ENCODE peak calls at places on chromosomes 5 and 9, in nine cellular contexts. One of them, this sample, is unnamed.

GRCh38 chr5:37665272-37665671 is 174.6 kb downstream of the GDNF start:
- DNase-seq in nephron progenitor cell: no peak
- DNase-seq in PC-3: no peak
- DNase-seq in GM13977: no peak
- DNase-seq in astrocyte: peak; percentile 49
- DNase-seq in Calu3: no peak
- DNase-seq in heart right ventricle: no peak
- DNase-seq in progenitor cell of endocrine pancreas: no peak
- DNase-seq in CD4-positive, alpha-beta T cell: no peak
- DNase-seq in this sample: no peak

GRCh38 chr5:34571380-34572041 is 84.6 kb upstream of the RAI14 start:
- DNase-seq in astrocyte: peak; percentile 82
- DNase-seq in progenitor cell of endocrine pancreas: no peak
- DNase-seq in GM13977: no peak
- DNase-seq in Calu3: no peak
- DNase-seq in PC-3: no peak
- DNase-seq in nephron progenitor cell: no peak
- DNase-seq in CD4-positive, alpha-beta T cell: no peak
- DNase-seq in heart right ventricle: no peak
- DNase-seq in this sample: no peak

GRCh38 chr5:62729662-62730061 is 151.0 kb downstream of the LRRC70 start:
- DNase-seq in heart right ventricle: no peak
- DNase-seq in PC-3: no peak
- DNase-seq in GM13977: no peak
- DNase-seq in astrocyte: no peak
- DNase-seq in nephron progenitor cell: no peak
- DNase-seq in CD4-positive, alpha-beta T cell: no peak
- DNase-seq in Calu3: no peak
- DNase-seq in progenitor cell of endocrine pancreas: no peak
- DNase-seq in this sample: no peak

GRCh38 chr9:92964981-92965758 is 17.8 kb downstream of the FGD3 start:
- DNase-seq in CD4-positive, alpha-beta T cell: peak; percentile 48
- DNase-seq in astrocyte: no peak
- DNase-seq in heart right ventricle: peak; percentile 41
- DNase-seq in Calu3: no peak
- DNase-seq in progenitor cell of endocrine pancreas: no peak
- DNase-seq in nephron progenitor cell: no peak
- DNase-seq in GM13977: no peak
- DNase-seq in PC-3: no peak
- DNase-seq in this sample: no peak

GRCh38 chr5:53503819-53504218 is 23.4 kb downstream of the FST start:
- DNase-seq in astrocyte: no peak
- DNase-seq in PC-3: no peak
- DNase-seq in GM13977: no peak
- DNase-seq in Calu3: no peak
- DNase-seq in heart right ventricle: no peak
- DNase-seq in progenitor cell of endocrine pancreas: no peak
- DNase-seq in CD4-positive, alpha-beta T cell: no peak
- DNase-seq in nephron progenitor cell: no peak
- DNase-seq in this sample: no peak

GRCh38 chr9:130120832-130121231 is 51.4 kb upstream of the NCS1 start:
- DNase-seq in GM13977: no peak
- DNase-seq in PC-3: no peak
- DNase-seq in Calu3: no peak
- DNase-seq in progenitor cell of endocrine pancreas: no peak
- DNase-seq in CD4-positive, alpha-beta T cell: no peak
- DNase-seq in astrocyte: no peak
- DNase-seq in nephron progenitor cell: no peak
- DNase-seq in heart right ventricle: no peak
- DNase-seq in this sample: no peak

GRCh38 chr9:127773245-127773644 is 5.2 kb downstream of the SH2D3C start:
- DNase-seq in astrocyte: no peak
- DNase-seq in CD4-positive, alpha-beta T cell: no peak
- DNase-seq in nephron progenitor cell: no peak
- DNase-seq in GM13977: no peak
- DNase-seq in Calu3: no peak
- DNase-seq in heart right ventricle: no peak
- DNase-seq in PC-3: no peak
- DNase-seq in progenitor cell of endocrine pancreas: no peak
- DNase-seq in this sample: no peak

GRCh38 chr5:124527220-124527991 is 219.0 kb downstream of the ZNF608 start:
- DNase-seq in nephron progenitor cell: no peak
- DNase-seq in heart right ventricle: no peak
- DNase-seq in progenitor cell of endocrine pancreas: no peak
- DNase-seq in PC-3: peak; percentile 64
- DNase-seq in astrocyte: peak; percentile 72
- DNase-seq in CD4-positive, alpha-beta T cell: no peak
- DNase-seq in GM13977: no peak
- DNase-seq in Calu3: peak; percentile 24
- DNase-seq in this sample: no peak

GRCh38 chr5:56640763-56641406 is 174.5 kb upstream of the MAP3K1 start:
- DNase-seq in progenitor cell of endocrine pancreas: no peak
- DNase-seq in CD4-positive, alpha-beta T cell: no peak
- DNase-seq in astrocyte: no peak
- DNase-seq in GM13977: no peak
- DNase-seq in nephron progenitor cell: no peak
- DNase-seq in heart right ventricle: peak; percentile 36
- DNase-seq in PC-3: no peak
- DNase-seq in Calu3: peak; percentile 71
- DNase-seq in this sample: no peak

GRCh38 chr5:125823572-125823971 is 599.6 kb upstream of the GRAMD2B start:
- DNase-seq in nephron progenitor cell: no peak
- DNase-seq in heart right ventricle: no peak
- DNase-seq in Calu3: no peak
- DNase-seq in progenitor cell of endocrine pancreas: no peak
- DNase-seq in CD4-positive, alpha-beta T cell: no peak
- DNase-seq in GM13977: no peak
- DNase-seq in astrocyte: peak; percentile 58
- DNase-seq in PC-3: peak; percentile 67
- DNase-seq in this sample: no peak

GRCh38 chr9:27590636-27591035 is 17.4 kb upstream of the C9orf72 start:
- DNase-seq in heart right ventricle: no peak
- DNase-seq in GM13977: no peak
- DNase-seq in nephron progenitor cell: no peak
- DNase-seq in PC-3: peak; percentile 42
- DNase-seq in Calu3: no peak
- DNase-seq in CD4-positive, alpha-beta T cell: no peak
- DNase-seq in astrocyte: no peak
- DNase-seq in progenitor cell of endocrine pancreas: no peak
- DNase-seq in this sample: no peak

GRCh38 chr9:112921549-112921948 is 30.9 kb upstream of the SLC46A2 start:
- DNase-seq in GM13977: peak; percentile 20
- DNase-seq in PC-3: peak; percentile 53
- DNase-seq in CD4-positive, alpha-beta T cell: no peak
- DNase-seq in astrocyte: peak; percentile 42
- DNase-seq in Calu3: peak; percentile 7
- DNase-seq in nephron progenitor cell: peak; percentile 8
- DNase-seq in progenitor cell of endocrine pancreas: no peak
- DNase-seq in heart right ventricle: no peak
- DNase-seq in this sample: no peak

GRCh38 chr5:115461093-115461492 is 83.5 kb downstream of the FEM1C start:
- DNase-seq in progenitor cell of endocrine pancreas: no peak
- DNase-seq in PC-3: no peak
- DNase-seq in astrocyte: peak; percentile 61
- DNase-seq in CD4-positive, alpha-beta T cell: no peak
- DNase-seq in nephron progenitor cell: no peak
- DNase-seq in heart right ventricle: no peak
- DNase-seq in Calu3: no peak
- DNase-seq in GM13977: no peak
- DNase-seq in this sample: no peak

GRCh38 chr5:136197462-136198142 is 4.6 kb upstream of the SMIM32 start:
- DNase-seq in CD4-positive, alpha-beta T cell: no peak
- DNase-seq in GM13977: no peak
- DNase-seq in PC-3: no peak
- DNase-seq in nephron progenitor cell: no peak
- DNase-seq in Calu3: peak; percentile 56
- DNase-seq in astrocyte: no peak
- DNase-seq in heart right ventricle: no peak
- DNase-seq in progenitor cell of endocrine pancreas: no peak
- DNase-seq in this sample: no peak

GRCh38 chr9:114271556-114272510 is 51.1 kb upstream of the ORM1 start:
- DNase-seq in nephron progenitor cell: peak; percentile 35
- DNase-seq in astrocyte: peak; percentile 46
- DNase-seq in GM13977: no peak
- DNase-seq in progenitor cell of endocrine pancreas: no peak
- DNase-seq in CD4-positive, alpha-beta T cell: no peak
- DNase-seq in PC-3: peak; percentile 15
- DNase-seq in heart right ventricle: peak; percentile 41
- DNase-seq in Calu3: peak; percentile 57
- DNase-seq in this sample: no peak

GRCh38 chr9:114272739-114273431 is 50.0 kb upstream of the ORM1 start:
- DNase-seq in PC-3: no peak
- DNase-seq in astrocyte: no peak
- DNase-seq in heart right ventricle: no peak
- DNase-seq in GM13977: no peak
- DNase-seq in Calu3: no peak
- DNase-seq in nephron progenitor cell: no peak
- DNase-seq in CD4-positive, alpha-beta T cell: no peak
- DNase-seq in progenitor cell of endocrine pancreas: no peak
- DNase-seq in this sample: no peak

GRCh38 chr9:114275246-114275994 is 47.5 kb upstream of the ORM1 start:
- DNase-seq in Calu3: no peak
- DNase-seq in progenitor cell of endocrine pancreas: no peak
- DNase-seq in nephron progenitor cell: no peak
- DNase-seq in heart right ventricle: no peak
- DNase-seq in astrocyte: no peak
- DNase-seq in GM13977: no peak
- DNase-seq in PC-3: peak; percentile 31
- DNase-seq in CD4-positive, alpha-beta T cell: no peak
- DNase-seq in this sample: peak; percentile 82

GRCh38 chr9:114274217-114274616 is 48.7 kb upstream of the ORM1 start:
- DNase-seq in nephron progenitor cell: no peak
- DNase-seq in PC-3: no peak
- DNase-seq in progenitor cell of endocrine pancreas: no peak
- DNase-seq in GM13977: no peak
- DNase-seq in CD4-positive, alpha-beta T cell: no peak
- DNase-seq in Calu3: no peak
- DNase-seq in astrocyte: no peak
- DNase-seq in heart right ventricle: no peak
- DNase-seq in this sample: peak; percentile 44

DNA sequence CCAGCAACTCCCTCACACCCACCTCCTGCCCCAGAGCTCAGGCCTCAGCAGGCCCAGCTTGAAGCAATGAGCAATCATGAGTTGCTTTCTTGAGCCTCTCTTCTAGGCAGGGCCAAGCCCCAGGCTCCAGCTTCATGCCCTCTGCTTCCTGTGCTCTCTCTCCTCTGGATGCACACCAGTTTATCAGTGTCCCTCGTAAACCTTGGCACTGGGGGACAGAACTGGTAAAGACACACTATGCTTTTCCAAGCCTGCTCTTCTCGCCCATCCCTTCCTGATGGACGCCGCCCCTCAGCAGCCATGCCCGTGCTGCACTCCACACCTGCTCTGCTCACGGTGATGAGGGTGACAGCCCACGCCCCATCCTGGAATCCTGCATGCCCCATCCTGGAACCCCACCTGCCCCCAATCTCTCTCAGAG is 49.4 kb upstream of the ORM1 start:
- DNase-seq in PC-3: no peak
- DNase-seq in CD4-positive, alpha-beta T cell: no peak
- DNase-seq in heart right ventricle: no peak
- DNase-seq in astrocyte: no peak
- DNase-seq in GM13977: no peak
- DNase-seq in Calu3: no peak
- DNase-seq in nephron progenitor cell: no peak
- DNase-seq in progenitor cell of endocrine pancreas: no peak
- DNase-seq in this sample: no peak
- TF ChIP-seq CTCF in PC-3: no peak
- TF ChIP-seq CTCF in CD4-positive, alpha-beta T cell: no peak
- TF ChIP-seq CTCF in heart right ventricle: no peak
- TF ChIP-seq CTCF in astrocyte: no peak
- TF ChIP-seq CTCF in GM13977: no peak
- TF ChIP-seq CTCF in Calu3: no peak
- TF ChIP-seq CTCF in nephron progenitor cell: no peak
- TF ChIP-seq CTCF in progenitor cell of endocrine pancreas: no peak
- TF ChIP-seq CTCF in this sample: no peak

DNA sequence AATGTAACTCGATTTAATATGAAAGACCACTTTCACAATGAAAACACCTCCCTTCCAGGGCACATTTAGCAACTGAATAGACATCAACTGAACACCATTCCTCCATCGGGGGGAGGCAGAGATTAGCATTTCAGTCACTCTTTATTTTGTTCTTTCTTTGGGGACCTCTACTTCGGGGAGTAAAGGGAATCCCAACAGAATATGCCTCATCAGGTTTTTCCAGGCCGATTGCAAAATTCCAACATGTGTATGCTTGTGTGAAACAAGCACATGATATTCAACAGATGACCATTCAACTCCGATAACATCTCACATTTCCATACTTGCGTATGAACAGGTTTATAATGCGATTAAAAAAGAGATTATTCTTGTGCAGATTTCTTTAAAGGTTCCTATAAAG is 124.2 kb upstream of the RETREG1 start:
- DNase-seq in Calu3: no peak
- DNase-seq in CD4-positive, alpha-beta T cell: no peak
- DNase-seq in nephron progenitor cell: no peak
- DNase-seq in GM13977: no peak
- DNase-seq in PC-3: no peak
- DNase-seq in astrocyte: peak; percentile 39
- DNase-seq in progenitor cell of endocrine pancreas: no peak
- DNase-seq in heart right ventricle: no peak
- DNase-seq in this sample: no peak
- TF ChIP-seq CTCF in Calu3: no peak
- TF ChIP-seq CTCF in CD4-positive, alpha-beta T cell: no peak
- TF ChIP-seq CTCF in nephron progenitor cell: no peak
- TF ChIP-seq CTCF in GM13977: no peak
- TF ChIP-seq CTCF in PC-3: peak; percentile 40
- TF ChIP-seq CTCF in astrocyte: no peak
- TF ChIP-seq CTCF in progenitor cell of endocrine pancreas: no peak
- TF ChIP-seq CTCF in heart right ventricle: no peak
- TF ChIP-seq CTCF in this sample: no peak

GRCh38 chr9:21135736-21136135 is 5.9 kb downstream of the IFNW1 start:
- DNase-seq in CD4-positive, alpha-beta T cell: no peak
- DNase-seq in heart right ventricle: no peak
- DNase-seq in GM13977: no peak
- DNase-seq in Calu3: no peak
- DNase-seq in nephron progenitor cell: no peak
- DNase-seq in PC-3: no peak
- DNase-seq in astrocyte: no peak
- DNase-seq in progenitor cell of endocrine pancreas: no peak
- DNase-seq in this sample: no peak
- TF ChIP-seq CTCF in CD4-positive, alpha-beta T cell: no peak
- TF ChIP-seq CTCF in heart right ventricle: no peak
- TF ChIP-seq CTCF in GM13977: no peak
- TF ChIP-seq CTCF in Calu3: no peak
- TF ChIP-seq CTCF in nephron progenitor cell: no peak
- TF ChIP-seq CTCF in PC-3: no peak
- TF ChIP-seq CTCF in astrocyte: no peak
- TF ChIP-seq CTCF in progenitor cell of endocrine pancreas: no peak
- TF ChIP-seq CTCF in this sample: no peak

GRCh38 chr9:99222416-99223280 is 566 bp downstream of the SEC61B start:
- DNase-seq in astrocyte: peak; percentile 6
- DNase-seq in nephron progenitor cell: no peak
- DNase-seq in GM13977: no peak
- DNase-seq in PC-3: no peak
- DNase-seq in CD4-positive, alpha-beta T cell: no peak
- DNase-seq in Calu3: no peak
- DNase-seq in progenitor cell of endocrine pancreas: no peak
- DNase-seq in heart right ventricle: no peak
- DNase-seq in this sample: no peak
- TF ChIP-seq CTCF in astrocyte: no peak
- TF ChIP-seq CTCF in nephron progenitor cell: no peak
- TF ChIP-seq CTCF in GM13977: peak; percentile 4
- TF ChIP-seq CTCF in PC-3: no peak
- TF ChIP-seq CTCF in CD4-positive, alpha-beta T cell: no peak
- TF ChIP-seq CTCF in Calu3: no peak
- TF ChIP-seq CTCF in progenitor cell of endocrine pancreas: no peak
- TF ChIP-seq CTCF in heart right ventricle: no peak
- TF ChIP-seq CTCF in this sample: no peak

GRCh38 chr9:136925414-136926153 is 19.0 kb downstream of the FBXW5 start:
- DNase-seq in PC-3: no peak
- DNase-seq in astrocyte: no peak
- DNase-seq in CD4-positive, alpha-beta T cell: no peak
- DNase-seq in GM13977: no peak
- DNase-seq in Calu3: no peak
- DNase-seq in progenitor cell of endocrine pancreas: no peak
- DNase-seq in nephron progenitor cell: no peak
- DNase-seq in heart right ventricle: peak; percentile 67
- DNase-seq in this sample: no peak
- TF ChIP-seq CTCF in PC-3: no peak
- TF ChIP-seq CTCF in astrocyte: no peak
- TF ChIP-seq CTCF in CD4-positive, alpha-beta T cell: peak; percentile 11
- TF ChIP-seq CTCF in GM13977: no peak
- TF ChIP-seq CTCF in Calu3: no peak
- TF ChIP-seq CTCF in progenitor cell of endocrine pancreas: no peak
- TF ChIP-seq CTCF in nephron progenitor cell: peak; percentile 11
- TF ChIP-seq CTCF in heart right ventricle: no peak
- TF ChIP-seq CTCF in this sample: no peak